ENCODE peak calls at places on chromosomes 5 and 9, in ten cellular contexts. N is Right ventricle myocardium superior, M is cardiac muscle cell, D is NCI-H2227 treated with DMSO at 0.1 percent for 48 hours, B is heart right ventricle, Z is naive B cell, U is T-helper 2 cell, F is H54, J is AG04450, O is ELR. T is an unnamed sample.

GRCh38 chr9:3401556-3401955 is 124.2 kb downstream of the RFX3 start:
- DNase-seq in N (no peak), M (no peak), D (peak; percentile 56), B (no peak), Z (no peak), U (no peak), F (no peak), J (no peak), O (no peak), T (no peak)

GRCh38 chr5:103943243-103943642 is 380.7 kb upstream of the NUDT12 start:
- DNase-seq in N (no peak), M (no peak), D (no peak), B (no peak), Z (no peak), U (no peak), F (no peak), J (no peak), O (no peak), T (no peak)

GRCh38 chr9:138101444-138102234 is 224.1 kb downstream of the CACNA1B start:
- DNase-seq in N (no peak), M (no peak), D (no peak), B (no peak), Z (no peak), U (no peak), F (no peak), J (no peak), O (no peak), T (no peak)

GRCh38 chr5:106331415-106331814 is 1339.3 kb downstream of the EFNA5 start:
- DNase-seq in N (no peak), M (no peak), D (no peak), B (no peak), Z (no peak), U (no peak), F (no peak), J (peak; percentile 96), O (peak; percentile 68), T (no peak)

GRCh38 chr9:92618633-92619225 is 51.2 kb downstream of the IPPK start:
- DNase-seq in N (no peak), M (peak; percentile 3), D (no peak), B (no peak), Z (no peak), U (no peak), F (no peak), J (no peak), O (no peak), T (no peak)

GRCh38 chr5:68381060-68381459 is 165.5 kb downstream of the PIK3R1 start:
- DNase-seq in N (no peak), M (no peak), D (no peak), B (no peak), Z (no peak), U (no peak), F (no peak), J (no peak), O (peak; percentile 15), T (no peak)

GRCh38 chr5:93621340-93621872 is 38.4 kb downstream of the NR2F1 start:
- DNase-seq in N (peak; percentile 87), M (no peak), D (no peak), B (peak; percentile 83), Z (no peak), U (no peak), F (peak; percentile 69), J (no peak), O (peak; percentile 81), T (no peak)

GRCh38 chr5:78574731-78575161 is 73.8 kb downstream of the LHFPL2 start:
- DNase-seq in N (no peak), M (peak; percentile 75), D (no peak), B (no peak), Z (no peak), U (no peak), F (no peak), J (no peak), O (peak; percentile 63), T (no peak)

GRCh38 chr5:5585751-5586341 is 163.4 kb downstream of the ICE1 start:
- DNase-seq in N (no peak), M (no peak), D (no peak), B (no peak), Z (no peak), U (no peak), F (no peak), J (no peak), O (no peak), T (peak; percentile 13)

GRCh38 chr9:114588671-114589526 is 1.3 kb downstream of the ATP6V1G1 start:
- DNase-seq in N (no peak), M (no peak), D (no peak), B (no peak), Z (no peak), U (no peak), F (no peak), J (no peak), O (peak; percentile 60), T (no peak)

GRCh38 chr9:129333961-129334743 is 156.1 kb upstream of the IER5L start:
- DNase-seq in N (peak; percentile 96), M (peak; percentile 93), D (peak; percentile 42), B (peak; percentile 89), Z (no peak), U (no peak), F (peak; percentile 83), J (peak; percentile 87), O (peak; percentile 85), T (no peak)

GRCh38 chr5:141121563-141121962 is at the start of gene PCDHB4:
- DNase-seq in N (peak; percentile 36), M (no peak), D (peak; percentile 63), B (no peak), Z (no peak), U (no peak), F (no peak), J (no peak), O (no peak), T (no peak)

GRCh38 chr9:137673871-137674270 is 55.1 kb downstream of the EHMT1 start:
- DNase-seq in N (no peak), M (peak; percentile 37), D (no peak), B (no peak), Z (no peak), U (no peak), F (no peak), J (no peak), O (no peak), T (no peak)

GRCh38 chr9:69207503-69207902 is 33.4 kb downstream of the TJP2 start:
- DNase-seq in N (peak; percentile 56), M (peak; percentile 49), D (no peak), B (peak; percentile 23), Z (no peak), U (no peak), F (no peak), J (no peak), O (no peak), T (no peak)